ENCODE peak calls at places on chromosomes 2 and 18, in five cellular contexts. H, C, J, I and M are unnamed samples.
A peak's percentile ranks its signal among the peaks of the same experiment; 100 is the strongest.

GRCh38 chr2:118086024-118086633 is 2.1 kb upstream of the INSIG2 start:
- DNase-seq in H (no peak), C (no peak), J (no peak), I (no peak), M (no peak)

GRCh38 chr2:10659898-10660568 is 29.7 kb downstream of the NOL10 start:
- DNase-seq in H (peak; percentile 35), C (peak; percentile 63), J (no peak), I (peak; percentile 78), M (peak; percentile 88)

GRCh38 chr2:65711863-65712262 is 279.5 kb upstream of the SPRED2 start:
- DNase-seq in H (no peak), C (no peak), J (no peak), I (no peak), M (no peak)

GRCh38 chr2:810397-810796 is 133.2 kb upstream of the TMEM18 start:
- DNase-seq in H (no peak), C (no peak), J (no peak), I (no peak), M (no peak)

GRCh38 chr2:160730296-160730995 is 236.8 kb upstream of the RBMS1 start:
- DNase-seq in H (no peak), C (no peak), J (no peak), I (no peak), M (peak; percentile 48)

GRCh38 chr2:157874997-157875719 is 972 bp downstream of the ACVR1 start:
- DNase-seq in H (peak; percentile 36), C (peak; percentile 46), J (no peak), I (peak; percentile 82), M (no peak)

GRCh38 chr2:108932736-108933135 is 56.3 kb downstream of the EDAR start:
- DNase-seq in H (no peak), C (no peak), J (no peak), I (no peak), M (no peak)

GRCh38 chr2:86297382-86298147 is 39.9 kb downstream of the REEP1 start:
- DNase-seq in H (no peak), C (peak; percentile 44), J (no peak), I (no peak), M (no peak)

GRCh38 chr18:24558403-24558802 is 98.0 kb downstream of the HRH4 start:
- DNase-seq in H (no peak), C (no peak), J (no peak), I (no peak), M (no peak)

DNA sequence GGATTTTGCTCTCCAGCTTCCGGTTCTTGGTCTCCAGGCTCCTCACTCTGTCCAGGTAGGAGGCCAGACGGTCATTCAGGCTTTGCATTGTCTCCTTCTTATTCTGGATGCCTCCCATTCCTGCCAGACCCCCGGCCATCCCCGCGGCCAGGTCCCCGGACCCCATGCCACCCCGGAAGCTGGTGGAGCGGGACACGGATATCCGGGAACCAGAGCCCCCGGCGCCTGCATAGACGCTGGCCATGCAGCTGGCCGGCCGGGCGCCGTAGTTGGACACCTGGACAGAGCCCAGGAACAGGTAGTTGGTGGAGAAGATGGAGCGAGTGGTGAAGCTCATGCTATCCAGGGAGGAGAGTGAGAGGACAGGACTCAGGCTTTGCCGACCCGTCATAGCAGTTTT is 23.5 kb upstream of the PPP1R1C start:
- DNase-seq in H (no peak), C (no peak), J (no peak), I (no peak), M (no peak)
- H2BK12ac ChIP-seq in H (no peak overlapping the region), C (no peak overlapping the region), J (no peak overlapping the region), I (no peak overlapping the region), M (no peak overlapping the region)

GRCh38 chr2:173349295-173349694 is 5.4 kb upstream of the CDCA7 start:
- DNase-seq in H (no peak), C (no peak), J (no peak), I (no peak), M (no peak)
- H2BK12ac ChIP-seq in H (no peak overlapping the region), C (no peak overlapping the region), J (no peak overlapping the region), I (no peak overlapping the region), M (no peak overlapping the region)

GRCh38 chr2:238761802-238762373 is 86.0 kb upstream of the TWIST2 start:
- DNase-seq in H (peak; percentile 21), C (peak; percentile 55), J (no peak), I (peak; percentile 7), M (peak; percentile 11)
- H2BK12ac ChIP-seq in H (no peak overlapping the region), C (no peak overlapping the region), J (no peak overlapping the region), I (no peak overlapping the region), M (no peak overlapping the region)

DNA sequence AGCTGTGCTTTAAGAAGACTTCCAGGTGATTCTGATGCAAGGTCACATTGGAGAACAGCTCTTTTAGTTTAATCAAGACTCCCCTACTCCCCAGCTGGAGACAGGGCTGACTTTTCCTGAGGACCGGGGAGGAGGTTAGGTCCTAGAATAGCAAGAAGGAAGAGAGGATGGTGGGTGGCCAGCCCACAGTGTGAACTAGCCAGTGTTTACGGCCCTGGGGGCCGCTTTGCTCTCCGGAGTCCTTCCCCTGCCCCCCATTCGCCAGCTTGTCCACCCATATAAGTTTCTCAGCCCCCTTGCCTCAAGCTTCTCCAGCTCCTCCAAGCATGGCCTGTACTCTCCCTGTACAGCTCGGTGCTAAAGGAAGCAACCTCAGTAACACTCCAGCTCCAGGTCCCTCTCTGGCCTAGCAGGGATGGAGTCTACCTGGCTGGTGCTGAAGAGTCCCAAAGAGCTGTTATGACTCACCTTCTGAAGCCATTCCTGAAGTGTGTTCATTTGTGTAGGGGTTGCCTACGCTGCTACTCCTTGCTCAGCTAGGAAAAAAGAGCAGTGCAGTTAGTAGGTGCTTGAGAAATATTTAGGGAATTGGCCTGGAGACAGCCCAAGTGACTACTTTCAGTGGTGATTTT is 7.9 kb downstream of the INPP4A start:
- DNase-seq in H (no peak), C (no peak), J (no peak), I (no peak), M (no peak)
- H2BK12ac ChIP-seq in H (no peak overlapping the region), C (no peak overlapping the region), J (no peak overlapping the region), I (peak overlapping the region; percentile 47), M (no peak overlapping the region)

GRCh38 chr18:30597202-30597601 is 445.3 kb downstream of the DSC3 start:
- DNase-seq in H (no peak), C (no peak), J (no peak), I (no peak), M (no peak)
- H2BK12ac ChIP-seq in H (no peak overlapping the region), C (no peak overlapping the region), J (no peak overlapping the region), I (no peak overlapping the region), M (no peak overlapping the region)

DNA sequence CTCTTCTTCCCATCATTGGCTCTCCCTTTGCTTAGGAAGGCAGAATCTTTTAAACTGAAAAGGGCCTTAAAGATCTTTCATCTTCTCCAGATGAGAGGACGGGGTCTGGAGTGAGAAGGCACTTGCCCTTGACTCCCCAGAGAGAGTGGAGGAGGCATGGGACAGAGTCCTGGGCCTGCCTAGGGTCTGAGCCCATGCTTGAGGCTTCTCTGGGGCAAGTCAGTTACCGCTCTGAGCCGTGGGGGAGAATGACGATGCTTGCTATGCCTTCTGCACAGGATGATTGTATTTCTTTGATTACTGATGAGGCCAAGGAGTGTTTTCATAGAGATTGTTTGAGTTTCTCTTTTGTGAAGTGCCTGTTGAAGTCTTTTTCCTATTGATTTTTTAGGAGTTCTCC is 921 bp downstream of the PLB1 start:
- DNase-seq in H (no peak), C (no peak), J (no peak), I (no peak), M (no peak)
- H2BK12ac ChIP-seq in H (no peak overlapping the region), C (no peak overlapping the region), J (no peak overlapping the region), I (no peak overlapping the region), M (no peak overlapping the region)

DNA sequence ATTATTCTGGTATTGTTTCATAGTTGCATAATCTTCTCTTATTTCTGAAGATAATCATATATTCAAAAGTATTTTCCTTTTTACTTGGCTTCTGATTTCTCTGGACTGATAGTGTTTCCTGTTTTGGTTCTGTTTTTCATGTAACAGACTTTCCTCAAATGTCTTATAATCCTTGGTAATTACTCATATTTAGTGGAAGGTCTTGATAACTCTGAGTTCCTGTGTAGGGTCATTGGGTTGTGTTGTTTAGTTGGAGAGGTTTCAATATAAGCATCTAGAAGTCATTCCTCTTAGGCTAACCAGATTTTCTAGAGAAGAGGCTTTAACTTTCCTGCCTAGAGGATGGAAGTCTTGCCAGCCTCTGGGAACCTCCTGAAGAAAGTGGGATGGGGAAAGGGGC is 23.8 kb downstream of the MFSD6 start:
- DNase-seq in H (no peak), C (no peak), J (no peak), I (no peak), M (no peak)
- H2BK12ac ChIP-seq in H (no peak overlapping the region), C (no peak overlapping the region), J (no peak overlapping the region), I (no peak overlapping the region), M (no peak overlapping the region)